ENCODE peak calls at places on chromosomes 1 and 21, in eight cellular contexts. Q is stimulated activated CD8-positive, alpha-beta memory T cell treated with anti-CD3 and anti-CD28 coated beads, Interleukin-15, amount 100 ng/mL, for 4 hours; C is amygdala; N is activated T-cell treated with anti-CD3 and anti-CD28 coated beads, Interleukin-2, amount 50 U/mL, for 72 hours; Z is fibroblast of mammary gland; R is HCT116; P is HFF-Myc; O is AML-193. U is an unnamed sample.

GRCh38 chr1:116352349-116352813 is 20.7 kb upstream of the ATP1A1 start:
- DNase-seq in Q (no peak), N (no peak), P (no peak), Z (no peak), R (no peak), O (no peak), C (no peak), U (no peak)

GRCh38 chr1:101002551-101002950 is 23.0 kb downstream of the DPH5 start:
- DNase-seq in O (peak; percentile 91), R (no peak), Q (no peak), N (no peak), P (no peak), C (no peak), Z (peak; percentile 33), U (no peak)

GRCh38 chr1:205261946-205262668 is 34.4 kb downstream of the TMCC2 start:
- DNase-seq in C (no peak), R (no peak), P (no peak), Z (peak; percentile 38), Q (no peak), N (no peak), O (no peak), U (no peak)

GRCh38 chr1:237838320-237838719 is 52.4 kb downstream of the ZP4 start:
- DNase-seq in C (no peak), N (no peak), Z (no peak), Q (no peak), R (no peak), O (no peak), P (no peak), U (no peak)

GRCh38 chr21:46675595-46676280 is 40.3 kb downstream of the PRMT2 start:
- DNase-seq in R (no peak), P (no peak), Q (no peak), O (no peak), C (no peak), N (no peak), Z (no peak), U (no peak)

GRCh38 chr1:151368745-151369610 is 3.5 kb downstream of the SELENBP1 start:
- DNase-seq in R (no peak), Q (no peak), C (no peak), Z (no peak), O (no peak), P (no peak), N (no peak), U (no peak)

GRCh38 chr1:50701706-50702317 is 258.3 kb downstream of the FAF1 start:
- DNase-seq in Q (no peak), N (no peak), Z (no peak), R (no peak), P (no peak), C (no peak), O (no peak), U (no peak)

GRCh38 chr1:43706598-43707190 is 642 bp upstream of the ST3GAL3 start:
- DNase-seq in Q (no peak), O (peak; percentile 34), C (no peak), N (peak; percentile 21), Z (peak; percentile 31), R (no peak), P (no peak), U (no peak)

GRCh38 chr1:42171679-42172266 is 7.2 kb upstream of the GUCA2A start:
- DNase-seq in P (no peak), C (no peak), O (no peak), N (no peak), Z (no peak), Q (no peak), R (no peak), U (peak; percentile 30)

GRCh38 chr1:9068971-9069323 is 488 bp downstream of the SLC2A5 start:
- DNase-seq in C (no peak), P (no peak), R (no peak), Q (no peak), N (no peak), Z (peak; percentile 25), O (no peak), U (no peak)

GRCh38 chr1:47186267-47187185 is 3.3 kb downstream of the PDZK1IP1 start:
- DNase-seq in O (no peak), Q (no peak), R (no peak), N (no peak), C (no peak), Z (no peak), P (no peak), U (no peak)

GRCh38 chr1:234768171-234768568 is 158.2 kb upstream of the IRF2BP2 start:
- DNase-seq in Z (no peak), P (no peak), C (no peak), Q (no peak), O (no peak), N (peak; percentile 46), R (no peak), U (no peak)

GRCh38 chr1:111988743-111989453 is 570 bp downstream of the KCND3 start:
- DNase-seq in Q (no peak), C (no peak), O (no peak), Z (no peak), N (no peak), R (no peak), P (no peak), U (no peak)

GRCh38 chr1:23475134-23475628 is 8.8 kb downstream of the ASAP3 start:
- DNase-seq in O (no peak), Q (no peak), R (no peak), C (peak; percentile 40), N (no peak), Z (peak; percentile 97), P (peak; percentile 86), U (no peak)

GRCh38 chr21:33789697-33790096 is 125.9 kb downstream of the ATP5PO start:
- DNase-seq in O (no peak), C (no peak), N (no peak), Z (peak; percentile 60), P (no peak), Q (no peak), R (no peak), U (no peak)

GRCh38 chr1:196779093-196779492 is 4.5 kb downstream of the CFHR3 start:
- DNase-seq in R (no peak), N (no peak), Q (no peak), P (no peak), Z (no peak), C (no peak), O (no peak), U (no peak)

GRCh38 chr1:11053758-11054137 is 6.1 kb downstream of the SRM start:
- DNase-seq in Z (peak; percentile 31), R (no peak), N (no peak), O (no peak), P (no peak), C (no peak), Q (no peak), U (no peak)

GRCh38 chr1:61626820-61627219 is 98.1 kb downstream of the TM2D1 start:
- DNase-seq in R (no peak), N (no peak), P (no peak), C (no peak), Q (no peak), Z (peak; percentile 77), O (no peak), U (no peak)

GRCh38 chr1:109112056-109112651 is 1.8 kb upstream of the ELAPOR1 start:
- DNase-seq in R (no peak), Z (peak; percentile 60), C (no peak), O (peak; percentile 59), P (no peak), Q (no peak), N (no peak), U (no peak)

GRCh38 chr1:18110968-18111367 is 3.4 kb downstream of the IGSF21 start:
- DNase-seq in Z (no peak), Q (no peak), O (no peak), P (no peak), C (peak; percentile 39), N (peak; percentile 33), R (no peak), U (no peak)

GRCh38 chr1:163082971-163083370 is 13.8 kb downstream of the RGS4 start:
- DNase-seq in Q (no peak), C (no peak), Z (peak; percentile 43), R (no peak), P (no peak), O (no peak), N (no peak), U (no peak)

GRCh38 chr1:81841795-81842194 is 41.1 kb downstream of the ADGRL2 start:
- DNase-seq in C (no peak), Z (no peak), O (no peak), N (no peak), Q (no peak), P (no peak), R (no peak), U (no peak)

GRCh38 chr1:160093624-160094290 is 4.7 kb downstream of the IGSF8 start:
- DNase-seq in N (no peak), R (no peak), O (no peak), Z (no peak), C (no peak), P (no peak), Q (no peak), U (no peak)

GRCh38 chr1:12661606-12662219 is 17.8 kb downstream of the AADACL4 start:
- DNase-seq in C (no peak), R (no peak), Z (no peak), P (no peak), Q (no peak), O (no peak), N (no peak), U (no peak)

GRCh38 chr1:168106274-168106673 is 30.5 kb downstream of the GPR161 start:
- DNase-seq in C (no peak), R (no peak), N (no peak), O (no peak), Z (no peak), P (no peak), Q (no peak), U (no peak)